ENCODE peak calls at places on chromosomes 12 and 14, in eight cellular contexts. G is stimulated activated CD4-positive, alpha-beta T cell treated with anti-CD3 and anti-CD28 coated beads, Interleukin-2, amount 100 ng/mL, for 48 hours; J is head of caudate nucleus; D is T-helper 1 cell; O is Panc1; T is H4; P is GM12892; C is stimulated activated effector memory CD8-positive, alpha-beta T cell treated with anti-CD3 and anti-CD28 coated beads, Interleukin-12 subunit alpha, Interleukin-12 subunit beta, amount 100 ng/mL, for 72 hours. L is an unnamed sample.

GRCh38 chr14:99189201-99189801 is 82.7 kb downstream of the BCL11B start:
- DNase-seq in G (no peak), J (peak; percentile 54), D (no peak), O (no peak), T (no peak), P (no peak), C (peak; percentile 74), L (no peak)

GRCh38 chr12:12661086-12661485 is 34.9 kb downstream of the GPR19 start:
- DNase-seq in G (no peak), J (no peak), D (no peak), O (no peak), T (no peak), P (no peak), C (no peak), L (peak; percentile 45)

GRCh38 chr12:57149309-57149900 is 2.0 kb upstream of the LRP1-AS start:
- DNase-seq in G (no peak), J (no peak), D (no peak), O (no peak), T (no peak), P (no peak), C (no peak), L (no peak)

GRCh38 chr12:57611116-57611809 is at the start of gene ARHGEF25:
- DNase-seq in G (no peak), J (peak; percentile 74), D (no peak), O (no peak), T (no peak), P (peak; percentile 79), C (no peak), L (peak; percentile 85)

GRCh38 chr12:6294156-6294532 is 16.3 kb upstream of the PLEKHG6 start:
- DNase-seq in G (no peak), J (no peak), D (no peak), O (no peak), T (no peak), P (no peak), C (no peak), L (no peak)

GRCh38 chr14:67999290-67999689 is 179.7 kb downstream of the RAD51B start:
- DNase-seq in G (no peak), J (no peak), D (no peak), O (no peak), T (peak; percentile 21), P (no peak), C (no peak), L (peak; percentile 30)

GRCh38 chr12:68515793-68516192 is 94.9 kb upstream of the RAP1B start:
- DNase-seq in G (no peak), J (no peak), D (no peak), O (no peak), T (no peak), P (no peak), C (no peak), L (no peak)

GRCh38 chr14:75831971-75832370 is 149.8 kb downstream of the TGFB3 start:
- DNase-seq in G (no peak), J (no peak), D (no peak), O (peak; percentile 50), T (no peak), P (no peak), C (no peak), L (no peak)

GRCh38 chr14:104394606-104394910 is 185.0 kb upstream of the C14orf180 start:
- DNase-seq in G (no peak), J (no peak), D (no peak), O (no peak), T (no peak), P (no peak), C (no peak), L (no peak)

GRCh38 chr12:66676241-66676640 is 2.6 kb downstream of the GRIP1 start:
- DNase-seq in G (no peak), J (no peak), D (no peak), O (no peak), T (no peak), P (no peak), C (no peak), L (no peak)

GRCh38 chr12:90842477-90842876 is 112.5 kb downstream of the CCER1 start:
- DNase-seq in G (no peak), J (no peak), D (no peak), O (no peak), T (no peak), P (no peak), C (no peak), L (no peak)

GRCh38 chr12:6507102-6507998 is 13.4 kb downstream of the NCAPD2 start:
- DNase-seq in G (no peak), J (no peak), D (no peak), O (no peak), T (no peak), P (no peak), C (no peak), L (no peak)

GRCh38 chr12:65867428-65867827 is 43.1 kb downstream of the HMGA2 start:
- DNase-seq in G (no peak), J (no peak), D (no peak), O (no peak), T (no peak), P (no peak), C (no peak), L (no peak)

GRCh38 chr12:118850244-118850825 is 131.0 kb upstream of the SRRM4 start:
- DNase-seq in G (peak; percentile 11), J (no peak), D (no peak), O (no peak), T (no peak), P (no peak), C (no peak), L (peak; percentile 27)

GRCh38 chr12:111436266-111436665 is 30.5 kb downstream of the SH2B3 start:
- DNase-seq in G (no peak), J (no peak), D (no peak), O (no peak), T (no peak), P (no peak), C (no peak), L (no peak)

GRCh38 chr12:29561736-29562135 is 64.2 kb upstream of the OVCH1 start:
- DNase-seq in G (no peak), J (no peak), D (no peak), O (no peak), T (peak; percentile 36), P (no peak), C (no peak), L (no peak)

GRCh38 chr12:30882706-30883105 is 43.8 kb upstream of the TSPAN11 start:
- DNase-seq in G (no peak), J (no peak), D (no peak), O (no peak), T (no peak), P (no peak), C (no peak), L (no peak)